ENCODE peak calls at places on chromosome 11, in five cellular contexts. One of them, this sample, is unnamed.

GRCh38 chr11:61010466-61011238 is 39.2 kb downstream of the CD6 start:
- DNase-seq in neuronal stem cell: no peak
- DNase-seq in mesenchymal stem cell: no peak
- DNase-seq in H1: no peak
- DNase-seq in trophoblast cell: no peak
- DNase-seq in this sample: no peak

GRCh38 chr11:33310720-33311500 is 53.7 kb downstream of the HIPK3 start:
- DNase-seq in neuronal stem cell: no peak
- DNase-seq in mesenchymal stem cell: peak
- DNase-seq in H1: no peak
- DNase-seq in trophoblast cell: peak
- DNase-seq in this sample: peak

GRCh38 chr11:78330361-78330760 is 87.3 kb downstream of the GAB2 start:
- DNase-seq in neuronal stem cell: no peak
- DNase-seq in mesenchymal stem cell: no peak
- DNase-seq in H1: no peak
- DNase-seq in trophoblast cell: no peak
- DNase-seq in this sample: no peak

GRCh38 chr11:70415176-70415575 is 16.8 kb downstream of the CTTN start:
- DNase-seq in neuronal stem cell: no peak
- DNase-seq in mesenchymal stem cell: peak
- DNase-seq in H1: no peak
- DNase-seq in trophoblast cell: peak
- DNase-seq in this sample: no peak

GRCh38 chr11:2516276-2517015 is 71.6 kb downstream of the KCNQ1 start:
- DNase-seq in neuronal stem cell: no peak
- DNase-seq in mesenchymal stem cell: no peak
- DNase-seq in H1: no peak
- DNase-seq in trophoblast cell: no peak
- DNase-seq in this sample: peak

GRCh38 chr11:64348611-64349387 is 8.8 kb downstream of the CCDC88B start:
- DNase-seq in neuronal stem cell: no peak
- DNase-seq in mesenchymal stem cell: no peak
- DNase-seq in H1: no peak
- DNase-seq in trophoblast cell: no peak
- DNase-seq in this sample: no peak

GRCh38 chr11:109772846-109773400 is 320.3 kb upstream of the ZC3H12C start:
- DNase-seq in neuronal stem cell: no peak
- DNase-seq in mesenchymal stem cell: no peak
- DNase-seq in H1: no peak
- DNase-seq in trophoblast cell: no peak
- DNase-seq in this sample: no peak

GRCh38 chr11:127259118-127259517 is 258.5 kb upstream of the KIRREL3 start:
- DNase-seq in neuronal stem cell: no peak
- DNase-seq in mesenchymal stem cell: no peak
- DNase-seq in H1: no peak
- DNase-seq in trophoblast cell: no peak
- DNase-seq in this sample: no peak

GRCh38 chr11:18390088-18390487 is 4.3 kb upstream of the LDHA start:
- DNase-seq in neuronal stem cell: no peak
- DNase-seq in mesenchymal stem cell: no peak
- DNase-seq in H1: no peak
- DNase-seq in trophoblast cell: no peak
- DNase-seq in this sample: no peak

GRCh38 chr11:3000032-3000961 is 8.2 kb upstream of the NAP1L4 start:
- DNase-seq in neuronal stem cell: no peak
- DNase-seq in mesenchymal stem cell: no peak
- DNase-seq in H1: no peak
- DNase-seq in trophoblast cell: no peak
- DNase-seq in this sample: no peak

GRCh38 chr11:75557649-75558494 is 4.2 kb upstream of the SERPINH1 start:
- DNase-seq in neuronal stem cell: no peak
- DNase-seq in mesenchymal stem cell: peak
- DNase-seq in H1: no peak
- DNase-seq in trophoblast cell: no peak
- DNase-seq in this sample: peak
- H2BK5ac ChIP-seq in neuronal stem cell: no peak
- H2BK5ac ChIP-seq in mesenchymal stem cell: no peak
- H2BK5ac ChIP-seq in H1: peak
- H2BK5ac ChIP-seq in trophoblast cell: no peak
- H2BK5ac ChIP-seq in this sample: no peak

DNA sequence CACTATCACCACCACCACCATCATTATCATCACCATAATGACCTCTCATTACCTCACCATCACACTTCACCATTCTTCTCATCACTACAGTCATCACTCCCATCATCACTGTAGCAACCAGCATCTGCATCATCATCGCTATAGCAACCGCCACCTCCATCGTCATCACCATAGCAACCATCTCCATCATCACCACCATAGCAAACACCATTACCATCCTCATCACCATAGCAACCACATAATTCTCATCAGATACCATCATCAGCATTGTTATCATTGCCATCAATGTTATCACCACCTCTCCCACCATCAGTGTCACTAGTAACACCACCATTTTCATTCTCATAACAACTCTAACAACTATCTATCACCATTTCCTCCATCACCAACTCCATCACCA is 23.1 kb upstream of the CD82 start:
- DNase-seq in neuronal stem cell: no peak
- DNase-seq in mesenchymal stem cell: no peak
- DNase-seq in H1: no peak
- DNase-seq in trophoblast cell: no peak
- DNase-seq in this sample: no peak
- H2BK12ac ChIP-seq in neuronal stem cell: no peak
- H2BK12ac ChIP-seq in mesenchymal stem cell: no peak
- H2BK12ac ChIP-seq in H1: no peak
- H2BK12ac ChIP-seq in trophoblast cell: no peak
- H2BK12ac ChIP-seq in this sample: no peak

DNA sequence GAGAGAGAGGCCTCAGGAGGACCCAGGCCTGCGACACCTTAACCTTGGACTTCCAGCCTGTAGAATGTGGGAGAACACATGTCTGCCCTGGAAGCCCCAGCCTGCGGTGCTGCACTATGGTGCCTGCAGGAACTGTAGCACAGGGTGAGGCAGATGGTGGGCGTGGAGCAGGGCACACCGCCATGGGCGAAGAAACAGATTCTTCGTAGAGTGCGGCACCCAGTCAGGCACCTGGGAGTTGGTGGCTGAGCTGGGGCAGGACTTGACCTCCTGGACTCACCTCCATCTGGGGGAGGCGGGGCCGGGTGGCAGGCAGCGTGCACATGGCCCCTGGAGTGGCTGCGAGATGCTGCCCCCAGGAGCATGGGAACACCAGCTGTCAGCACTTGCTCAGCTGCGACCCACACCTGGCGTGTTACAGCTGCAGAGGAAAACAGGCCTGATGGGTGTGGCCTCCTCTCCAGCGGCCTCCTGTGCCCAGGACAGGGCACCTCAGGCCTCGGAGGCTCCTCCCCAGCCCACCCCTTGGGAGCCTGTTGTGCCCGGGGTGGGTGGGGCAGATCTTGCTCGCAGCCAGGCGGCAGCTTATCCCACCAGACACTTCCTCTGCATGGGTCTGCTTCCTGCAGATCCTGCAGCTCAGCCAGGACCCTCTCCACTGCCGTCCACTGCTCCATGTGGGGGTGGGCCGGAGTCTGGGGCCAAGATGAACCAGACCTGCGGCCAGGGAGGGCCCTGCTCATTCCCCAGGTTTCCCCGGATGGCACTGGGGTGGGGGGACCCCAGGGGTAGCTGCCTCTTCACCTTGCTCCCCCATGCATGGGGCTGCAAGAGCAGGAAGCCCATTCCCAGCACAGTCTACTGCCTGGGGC is 80.4 kb downstream of the MYEOV start:
- DNase-seq in neuronal stem cell: no peak
- DNase-seq in mesenchymal stem cell: no peak
- DNase-seq in H1: peak
- DNase-seq in trophoblast cell: no peak
- DNase-seq in this sample: peak
- H2BK5ac ChIP-seq in neuronal stem cell: peak
- H2BK5ac ChIP-seq in mesenchymal stem cell: no peak
- H2BK5ac ChIP-seq in H1: no peak
- H2BK5ac ChIP-seq in trophoblast cell: no peak
- H2BK5ac ChIP-seq in this sample: no peak

DNA sequence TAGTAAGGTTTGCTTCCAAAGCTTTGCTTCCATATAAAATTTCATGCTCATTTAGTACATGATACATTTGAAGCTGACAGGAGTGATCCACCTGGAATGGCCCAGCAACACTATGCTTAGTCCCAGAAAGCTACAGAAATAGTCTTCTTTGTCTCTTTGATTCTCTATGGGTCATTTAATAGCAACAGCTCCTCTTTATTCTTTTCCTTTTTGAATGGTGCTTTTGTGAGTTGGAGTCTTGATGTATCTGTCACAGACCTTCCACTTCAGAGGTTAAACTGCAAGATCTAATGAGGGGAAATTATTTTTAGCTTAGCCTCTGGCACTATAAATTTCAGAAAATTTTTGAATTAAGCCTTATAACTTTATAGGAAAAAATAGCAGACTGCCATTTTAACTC is 509.4 kb downstream of the KCNA4 start:
- DNase-seq in neuronal stem cell: peak
- DNase-seq in mesenchymal stem cell: no peak
- DNase-seq in H1: no peak
- DNase-seq in trophoblast cell: no peak
- DNase-seq in this sample: no peak
- H2BK12ac ChIP-seq in neuronal stem cell: no peak
- H2BK12ac ChIP-seq in mesenchymal stem cell: no peak
- H2BK12ac ChIP-seq in H1: no peak
- H2BK12ac ChIP-seq in trophoblast cell: no peak
- H2BK12ac ChIP-seq in this sample: no peak

DNA sequence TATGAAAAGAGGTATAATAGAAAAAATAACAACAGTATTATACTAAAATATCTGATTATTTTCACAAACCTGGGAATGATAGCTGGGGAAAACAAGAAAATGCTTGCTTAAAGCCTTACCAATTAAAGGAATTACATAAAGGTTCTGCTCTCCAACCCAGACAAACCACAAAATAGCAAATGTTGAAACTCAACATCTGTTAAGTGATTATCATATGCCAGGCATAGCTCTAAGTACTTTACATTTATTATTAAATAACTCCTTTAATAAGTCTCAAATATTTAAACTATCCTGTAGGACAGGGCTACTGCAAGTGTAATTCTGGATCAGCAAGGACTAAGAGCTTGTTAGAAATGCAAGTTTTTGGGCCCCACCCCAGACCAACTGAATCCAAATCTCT is 20.1 kb downstream of the OR10A6 start:
- DNase-seq in neuronal stem cell: no peak
- DNase-seq in mesenchymal stem cell: no peak
- DNase-seq in H1: no peak
- DNase-seq in trophoblast cell: no peak
- DNase-seq in this sample: no peak
- H2BK5ac ChIP-seq in neuronal stem cell: no peak
- H2BK5ac ChIP-seq in mesenchymal stem cell: no peak
- H2BK5ac ChIP-seq in H1: peak
- H2BK5ac ChIP-seq in trophoblast cell: no peak
- H2BK5ac ChIP-seq in this sample: no peak

GRCh38 chr11:115872418-115872817 is 368.2 kb upstream of the CADM1 start:
- DNase-seq in neuronal stem cell: no peak
- DNase-seq in mesenchymal stem cell: no peak
- DNase-seq in H1: no peak
- DNase-seq in trophoblast cell: no peak
- DNase-seq in this sample: no peak
- H2BK12ac ChIP-seq in neuronal stem cell: no peak
- H2BK12ac ChIP-seq in mesenchymal stem cell: no peak
- H2BK12ac ChIP-seq in H1: no peak
- H2BK12ac ChIP-seq in trophoblast cell: no peak
- H2BK12ac ChIP-seq in this sample: no peak

This sample was measured in H9.